ENCODE peak calls at places on chromosomes 7 and 10, in six cellular contexts. Y, O, M, G, A and V are unnamed samples.

GRCh38 chr10:102616071-102616770 is 28.1 kb upstream of the TRIM8 start:
- DNase-seq in G (no peak), A (no peak), Y (no peak), M (no peak), O (no peak), V (no peak)

GRCh38 chr7:95919574-95919973 is 147.2 kb downstream of the DYNC1I1 start:
- DNase-seq in O (no peak), G (no peak), Y (no peak), A (no peak), M (no peak), V (no peak)

GRCh38 chr7:150759479-150759878 is 22.3 kb downstream of the GIMAP5 start:
- DNase-seq in G (no peak), A (no peak), Y (no peak), O (no peak), M (no peak), V (no peak)

GRCh38 chr10:5860039-5860438 is 29.7 kb downstream of the ANKRD16 start:
- DNase-seq in M (no peak), Y (no peak), O (no peak), A (no peak), G (no peak), V (no peak)

GRCh38 chr10:117610321-117610720 is 67.8 kb downstream of the EMX2 start:
- DNase-seq in G (no peak), O (no peak), Y (no peak), M (no peak), A (no peak), V (no peak)

GRCh38 chr7:123752534-123752933 is 3.7 kb upstream of the WASL start:
- DNase-seq in Y (no peak), M (no peak), A (no peak), O (no peak), G (no peak), V (no peak)

GRCh38 chr10:109967739-109968088 is 40.1 kb upstream of the ADD3 start:
- DNase-seq in G (no peak), M (no peak), O (no peak), Y (no peak), A (no peak), V (no peak)

GRCh38 chr7:87391020-87391701 is 45.7 kb downstream of the CROT start:
- DNase-seq in Y (peak; percentile 22), G (no peak), M (no peak), A (no peak), O (no peak), V (no peak)

GRCh38 chr7:101220295-101220694 is 2.3 kb downstream of the ZNHIT1 start:
- DNase-seq in O (no peak), M (no peak), Y (no peak), A (peak; percentile 82), G (no peak), V (no peak)

GRCh38 chr10:25026463-25026862 is 10.1 kb downstream of the THNSL1 start:
- DNase-seq in A (no peak), Y (no peak), M (no peak), O (no peak), G (no peak), V (no peak)

GRCh38 chr10:79941585-79942210 is 7.2 kb downstream of the SFTPD start:
- DNase-seq in M (no peak), Y (no peak), O (no peak), G (no peak), A (no peak), V (no peak)

GRCh38 chr10:12191715-12192114 is 4.0 kb downstream of the NUDT5 start:
- DNase-seq in G (no peak), M (no peak), O (no peak), A (peak; percentile 31), Y (no peak), V (no peak)

GRCh38 chr10:32961892-32962369 is 3.9 kb upstream of the ITGB1 start:
- DNase-seq in G (no peak), Y (no peak), A (peak; percentile 57), M (no peak), O (no peak), V (peak; percentile 69)

GRCh38 chr7:76282344-76283253 is 19.9 kb upstream of the HSPB1 start:
- DNase-seq in G (no peak), O (peak; percentile 60), A (no peak), Y (peak; percentile 90), M (no peak), V (no peak)

GRCh38 chr10:3764626-3765375 is 20.2 kb downstream of the KLF6 start:
- DNase-seq in Y (no peak), M (no peak), G (no peak), A (no peak), O (no peak), V (no peak)

GRCh38 chr7:131111792-131112191 is 215.9 kb upstream of the MKLN1 start:
- DNase-seq in O (no peak), G (no peak), M (no peak), Y (no peak), A (no peak), V (no peak)

GRCh38 chr7:52270301-52270700 is 765.1 kb upstream of the POM121L12 start:
- DNase-seq in O (no peak), Y (no peak), M (no peak), A (no peak), G (no peak), V (no peak)

GRCh38 chr7:76260171-76260703 is 42.2 kb upstream of the HSPB1 start:
- DNase-seq in M (peak; percentile 96), Y (peak; percentile 98), A (peak; percentile 74), O (peak; percentile 98), G (no peak), V (peak; percentile 32)

GRCh38 chr10:6838118-6838517 is 258.0 kb upstream of the PRKCQ start:
- DNase-seq in G (no peak), Y (no peak), O (no peak), A (peak; percentile 1), M (no peak), V (no peak)

GRCh38 chr7:67918158-67918557 is 921.5 kb downstream of the TYW1 start:
- DNase-seq in Y (no peak), M (no peak), O (no peak), G (no peak), A (no peak), V (no peak)

GRCh38 chr7:128135275-128136214 is 104.3 kb upstream of the LRRC4 start:
- DNase-seq in Y (peak; percentile 98), G (no peak), M (no peak), O (peak; percentile 98), A (no peak), V (peak; percentile 40)

GRCh38 chr7:72793791-72794190 is 34.2 kb downstream of the TYW1B start:
- DNase-seq in O (no peak), M (no peak), A (no peak), Y (no peak), G (no peak), V (no peak)

GRCh38 chr10:3776796-3777571 is 8.0 kb downstream of the KLF6 start:
- DNase-seq in O (no peak), M (no peak), Y (no peak), G (no peak), A (peak; percentile 58), V (peak; percentile 59)

GRCh38 chr10:95663496-95663895 is 7.0 kb upstream of the ALDH18A1 start:
- DNase-seq in M (no peak), Y (no peak), A (no peak), G (no peak), O (no peak), V (no peak)

GRCh38 chr10:95657250-95657649 is 739 bp upstream of the ALDH18A1 start:
- DNase-seq in M (no peak), A (no peak), O (no peak), G (no peak), Y (no peak), V (no peak)

GRCh38 chr10:95660283-95660682 is 3.8 kb upstream of the ALDH18A1 start:
- DNase-seq in M (no peak), O (no peak), G (no peak), A (no peak), Y (no peak), V (no peak)

GRCh38 chr10:95664543-95664942 is 8.0 kb upstream of the ALDH18A1 start:
- DNase-seq in A (no peak), O (no peak), M (no peak), Y (peak; percentile 40), G (no peak), V (no peak)

DNA sequence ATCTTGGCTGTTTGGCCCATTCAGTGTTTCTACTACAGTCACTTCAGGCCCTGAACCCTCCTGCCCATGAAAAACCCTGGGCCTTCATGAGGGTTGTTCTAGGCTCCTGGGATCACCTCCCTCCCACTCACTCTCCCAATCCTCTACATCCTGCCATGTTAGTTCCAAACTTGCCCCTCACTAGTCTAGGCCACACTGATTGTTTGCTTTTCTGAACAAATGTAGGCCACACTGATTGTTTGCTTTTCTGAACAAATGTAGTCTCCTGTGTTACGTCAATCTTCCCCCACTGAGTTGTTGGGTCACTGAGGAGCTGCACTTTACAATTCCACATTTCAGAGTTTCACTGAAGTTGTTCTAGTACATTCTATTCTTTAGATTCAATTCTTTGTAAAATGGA is 5.3 kb upstream of the ALDH18A1 start:
- DNase-seq in O (no peak), G (no peak), A (peak; percentile 75), Y (no peak), M (no peak), V (no peak)
- TF ChIP-seq YY1 in O (no peak), G (no peak), A (no peak), Y (no peak), M (no peak), V (no peak)

GRCh38 chr7:28002638-28003037 is 178.0 kb downstream of the JAZF1 start:
- DNase-seq in Y (peak; percentile 20), O (no peak), A (no peak), G (no peak), M (no peak), V (no peak)
- TF ChIP-seq RAD21 in Y (no peak), O (no peak), A (no peak), G (no peak), M (no peak), V (no peak)

DNA sequence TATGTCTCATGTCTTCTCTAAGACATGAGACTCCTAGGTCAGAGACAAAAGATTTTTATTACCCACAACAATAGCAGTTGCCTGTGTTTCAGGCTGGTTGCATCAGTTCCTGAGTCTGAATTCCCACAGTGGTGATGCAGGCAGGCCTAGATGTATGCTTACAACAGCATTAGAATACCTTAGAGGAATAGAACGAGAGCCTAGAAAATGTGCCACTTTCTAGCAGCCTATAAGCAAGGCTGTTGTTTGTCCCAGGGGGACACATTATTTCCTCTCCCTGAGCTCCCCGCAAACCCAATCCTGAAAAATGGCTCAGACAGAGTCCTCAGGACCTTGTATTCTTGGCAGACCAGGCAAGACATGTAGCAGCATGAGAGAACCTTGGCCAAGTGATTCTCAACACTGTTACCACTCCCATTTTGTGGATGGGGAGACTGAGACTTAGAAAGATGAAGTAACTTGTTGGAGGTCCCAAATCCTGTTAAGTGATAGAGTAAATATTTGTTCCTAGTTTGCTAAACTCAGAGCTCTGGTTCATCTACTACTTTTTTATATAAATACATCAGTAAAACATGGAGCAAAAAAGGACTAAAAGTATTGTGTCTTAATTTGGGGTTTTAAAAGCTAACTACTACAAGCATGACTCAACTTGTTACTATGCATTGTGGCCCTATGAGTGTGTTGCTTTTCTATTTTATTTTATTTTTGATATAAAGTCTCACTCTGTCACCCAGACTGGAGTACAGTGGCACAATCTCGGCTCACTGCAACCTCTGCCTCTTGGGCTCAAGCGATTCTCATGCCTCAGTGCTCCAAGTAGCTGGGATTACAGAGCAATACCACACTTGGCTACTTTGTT is 14.2 kb downstream of the VTI1A start:
- DNase-seq in O (no peak), G (no peak), Y (no peak), M (no peak), A (no peak), V (peak; percentile 83)
- TF ChIP-seq YY1 in O (no peak), G (no peak), Y (no peak), M (no peak), A (no peak), V (no peak)

GRCh38 chr10:34996843-34997242 is 93.3 kb downstream of the CUL2 start:
- DNase-seq in M (no peak), A (no peak), O (no peak), G (no peak), Y (no peak), V (no peak)
- TF ChIP-seq RAD21 in M (no peak), A (no peak), O (no peak), G (no peak), Y (no peak), V (no peak)